ENCODE peak calls at places on chromosomes 3 and 15, in four cellular contexts. One of them, this sample, is unnamed. For H3K4me1, the result is how much of the 10 kb centered on the place peaks cover.

GRCh38 chr3:98574157-98574556 is 19.3 kb downstream of the CPOX start:
- DNase-seq in HCT116: no peak
- DNase-seq in mesendoderm: peak
- DNase-seq in GM12878: no peak
- DNase-seq in this sample: no peak

GRCh38 chr3:48157215-48157840 is 30.9 kb downstream of the CDC25A start:
- DNase-seq in HCT116: peak
- DNase-seq in mesendoderm: no peak
- DNase-seq in GM12878: no peak
- DNase-seq in this sample: no peak

GRCh38 chr3:145842302-145842897 is 318.6 kb downstream of the PLOD2 start:
- DNase-seq in HCT116: no peak
- DNase-seq in mesendoderm: peak
- DNase-seq in GM12878: no peak
- DNase-seq in this sample: no peak

GRCh38 chr3:131421957-131422498 is 40.5 kb downstream of the NUDT16 start:
- DNase-seq in HCT116: no peak
- DNase-seq in mesendoderm: no peak
- DNase-seq in GM12878: no peak
- DNase-seq in this sample: no peak

GRCh38 chr15:53869044-53869805 is 109.0 kb upstream of the UNC13C start:
- DNase-seq in HCT116: no peak
- DNase-seq in mesendoderm: peak
- DNase-seq in GM12878: no peak
- DNase-seq in this sample: no peak

GRCh38 chr3:37825744-37826143 is 35.9 kb upstream of the CTDSPL start:
- DNase-seq in HCT116: no peak
- DNase-seq in mesendoderm: no peak
- DNase-seq in GM12878: no peak
- DNase-seq in this sample: no peak

GRCh38 chr3:114634635-114635034 is 340.8 kb downstream of the TIGIT start:
- DNase-seq in HCT116: no peak
- DNase-seq in mesendoderm: no peak
- DNase-seq in GM12878: no peak
- DNase-seq in this sample: no peak

GRCh38 chr15:57542505-57542817 is 49.2 kb upstream of the MYZAP start:
- DNase-seq in HCT116: no peak
- DNase-seq in mesendoderm: no peak
- DNase-seq in GM12878: no peak
- DNase-seq in this sample: no peak

GRCh38 chr15:50876989-50877360 is 31.5 kb upstream of the AP4E1 start:
- DNase-seq in HCT116: peak
- DNase-seq in mesendoderm: peak
- DNase-seq in GM12878: no peak
- DNase-seq in this sample: peak

GRCh38 chr15:80554526-80554925 is 140.6 kb upstream of the ABHD17C start:
- DNase-seq in HCT116: no peak
- DNase-seq in mesendoderm: no peak
- DNase-seq in GM12878: no peak
- DNase-seq in this sample: no peak

GRCh38 chr3:157135671-157136396 is 24.1 kb downstream of the CCNL1 start:
- DNase-seq in HCT116: no peak
- DNase-seq in mesendoderm: peak
- DNase-seq in GM12878: no peak
- DNase-seq in this sample: no peak

GRCh38 chr3:175274474-175275218 is 415.5 kb downstream of the NAALADL2 start:
- DNase-seq in HCT116: no peak
- DNase-seq in mesendoderm: no peak
- DNase-seq in GM12878: no peak
- DNase-seq in this sample: no peak

GRCh38 chr3:194488007-194488742 is 1.4 kb upstream of the ATP13A3 start:
- DNase-seq in HCT116: no peak
- DNase-seq in mesendoderm: peak
- DNase-seq in GM12878: no peak
- DNase-seq in this sample: no peak

GRCh38 chr3:166829896-166830295 is 550.2 kb downstream of the ZBBX start:
- DNase-seq in HCT116: no peak
- DNase-seq in mesendoderm: no peak
- DNase-seq in GM12878: no peak
- DNase-seq in this sample: no peak

GRCh38 chr3:196790636-196791035 is 51.0 kb downstream of the PAK2 start:
- DNase-seq in HCT116: no peak
- DNase-seq in mesendoderm: no peak
- DNase-seq in GM12878: no peak
- DNase-seq in this sample: no peak

GRCh38 chr3:4885322-4885721 is 93.9 kb upstream of the BHLHE40 start:
- DNase-seq in HCT116: no peak
- DNase-seq in mesendoderm: peak
- DNase-seq in GM12878: no peak
- DNase-seq in this sample: no peak

GRCh38 chr3:149316427-149316826 is 17.0 kb downstream of the TM4SF18 start:
- DNase-seq in HCT116: no peak
- DNase-seq in mesendoderm: no peak
- DNase-seq in GM12878: no peak
- DNase-seq in this sample: no peak
- H3K9ac ChIP-seq in HCT116: no peak
- H3K9ac ChIP-seq in mesendoderm: no peak
- H3K9ac ChIP-seq in GM12878: no peak
- H3K9ac ChIP-seq in this sample: no peak

GRCh38 chr15:38069001-38069400 is 134.6 kb downstream of the TMCO5A start:
- DNase-seq in HCT116: no peak
- DNase-seq in mesendoderm: no peak
- DNase-seq in GM12878: peak
- DNase-seq in this sample: no peak

GRCh38 chr15:38068600-38068999 is 134.2 kb downstream of the TMCO5A start:
- DNase-seq in HCT116: no peak
- DNase-seq in mesendoderm: no peak
- DNase-seq in GM12878: no peak
- DNase-seq in this sample: no peak

GRCh38 chr15:38069506-38069905 is 135.1 kb downstream of the TMCO5A start:
- DNase-seq in HCT116: no peak
- DNase-seq in mesendoderm: no peak
- DNase-seq in GM12878: no peak
- DNase-seq in this sample: no peak

GRCh38 chr15:38065721-38066120 is 131.3 kb downstream of the TMCO5A start:
- DNase-seq in HCT116: no peak
- DNase-seq in mesendoderm: no peak
- DNase-seq in GM12878: no peak
- DNase-seq in this sample: no peak

GRCh38 chr15:38066612-38067011 is 132.2 kb downstream of the TMCO5A start:
- DNase-seq in HCT116: no peak
- DNase-seq in mesendoderm: peak
- DNase-seq in GM12878: no peak
- DNase-seq in this sample: no peak
- H3K4me1 ChIP-seq in HCT116: under half
- H3K4me1 ChIP-seq in mesendoderm: under half
- H3K4me1 ChIP-seq in GM12878: under half
- H3K4me1 ChIP-seq in this sample: under half

GRCh38 chr15:88634449-88634848 is 4.4 kb upstream of the ISG20 start:
- DNase-seq in HCT116: no peak
- DNase-seq in mesendoderm: no peak
- DNase-seq in GM12878: no peak
- DNase-seq in this sample: no peak
- H3K9ac ChIP-seq in HCT116: no peak
- H3K9ac ChIP-seq in mesendoderm: no peak
- H3K9ac ChIP-seq in GM12878: no peak
- H3K9ac ChIP-seq in this sample: no peak

GRCh38 chr3:187567741-187568140 is 102.5 kb downstream of the SST start:
- DNase-seq in HCT116: no peak
- DNase-seq in mesendoderm: no peak
- DNase-seq in GM12878: no peak
- DNase-seq in this sample: no peak
- H3K4me1 ChIP-seq in HCT116: under half
- H3K4me1 ChIP-seq in mesendoderm: under half
- H3K4me1 ChIP-seq in GM12878: under half
- H3K4me1 ChIP-seq in this sample: under half

GRCh38 chr15:31353931-31354330 is 27.3 kb downstream of the KLF13 start:
- DNase-seq in HCT116: no peak
- DNase-seq in mesendoderm: no peak
- DNase-seq in GM12878: no peak
- DNase-seq in this sample: no peak
- H3K9ac ChIP-seq in HCT116: no peak
- H3K9ac ChIP-seq in mesendoderm: no peak
- H3K9ac ChIP-seq in GM12878: peak
- H3K9ac ChIP-seq in this sample: peak

DNA sequence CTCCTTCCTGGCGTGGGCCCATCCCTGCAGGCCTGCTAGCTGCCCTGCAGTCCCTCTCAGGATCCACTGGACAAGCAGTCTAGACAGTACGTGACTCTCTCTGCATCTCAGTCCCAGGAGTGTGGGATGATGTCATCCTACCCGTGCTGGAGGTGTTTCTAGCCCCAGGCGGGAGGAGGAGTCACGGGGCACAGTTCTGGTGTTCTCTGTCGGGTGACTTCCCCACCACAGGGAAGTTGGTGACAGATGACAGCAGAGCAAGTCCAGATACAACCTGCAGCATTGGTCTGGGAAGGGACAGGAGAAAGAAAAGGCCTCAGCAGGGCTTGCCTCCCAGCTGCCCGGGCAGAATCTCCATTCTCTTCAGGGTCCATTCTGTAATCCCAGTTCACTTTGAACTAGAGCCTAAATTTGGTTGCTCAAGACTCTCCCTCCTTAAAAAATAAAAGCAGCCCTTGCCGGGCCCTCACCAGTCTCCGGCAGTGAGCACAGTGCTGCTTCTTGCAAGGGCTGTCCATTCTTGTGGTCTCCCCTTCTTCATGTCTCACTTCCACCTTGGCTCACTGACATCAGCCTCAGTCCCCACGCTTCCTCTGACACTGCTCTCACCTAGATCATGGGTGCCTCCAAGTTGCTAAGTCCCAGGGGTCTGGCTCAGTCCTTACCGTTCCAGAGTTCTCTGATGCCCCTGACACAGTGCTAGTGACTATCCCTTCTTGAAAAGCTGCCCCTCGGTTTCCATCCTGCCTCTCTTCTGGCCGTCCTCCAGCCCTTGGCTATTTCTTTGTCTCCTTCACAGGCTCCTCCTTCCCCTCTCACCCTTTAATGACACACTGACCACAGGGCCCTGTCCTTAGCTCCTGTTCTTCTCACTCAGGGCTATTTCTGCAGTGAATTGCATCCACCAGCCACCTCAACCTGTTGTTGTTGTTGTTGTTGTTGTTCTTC is 30.8 kb downstream of the SLC28A1 start:
- DNase-seq in HCT116: peak
- DNase-seq in mesendoderm: peak
- DNase-seq in GM12878: peak
- DNase-seq in this sample: peak
- H3K4me1 ChIP-seq in HCT116: under half
- H3K4me1 ChIP-seq in mesendoderm: under half
- H3K4me1 ChIP-seq in GM12878: under half
- H3K4me1 ChIP-seq in this sample: under half

GRCh38 chr3:2484162-2485026 is 385.7 kb downstream of the CNTN4 start:
- DNase-seq in HCT116: no peak
- DNase-seq in mesendoderm: no peak
- DNase-seq in GM12878: no peak
- DNase-seq in this sample: no peak

GRCh38 chr3:2485027-2485375 is 386.3 kb downstream of the CNTN4 start:
- DNase-seq in HCT116: no peak
- DNase-seq in mesendoderm: no peak
- DNase-seq in GM12878: no peak
- DNase-seq in this sample: no peak
- H3K9ac ChIP-seq in HCT116: no peak
- H3K9ac ChIP-seq in mesendoderm: no peak
- H3K9ac ChIP-seq in GM12878: no peak
- H3K9ac ChIP-seq in this sample: no peak

DNA sequence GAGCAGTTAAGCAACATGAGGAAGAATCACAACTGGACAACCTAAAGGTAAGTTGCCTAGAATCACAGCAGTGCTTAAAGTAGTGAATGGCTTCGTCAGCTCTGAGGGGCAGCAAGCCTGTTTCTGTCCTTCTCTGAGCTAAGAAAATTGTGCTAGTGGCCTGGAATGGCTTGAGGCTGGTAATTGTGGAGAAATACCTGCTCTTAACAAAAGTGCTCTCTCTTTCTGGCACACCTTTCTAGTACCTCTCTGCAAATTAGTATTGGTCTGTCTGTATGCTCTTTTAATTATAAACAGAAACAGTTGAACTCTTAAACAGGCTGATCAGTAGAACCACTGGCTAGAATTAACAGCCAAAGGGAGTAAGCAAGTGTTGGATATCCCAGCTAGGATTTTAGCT is 11.6 kb downstream of the SNX1 start:
- DNase-seq in HCT116: no peak
- DNase-seq in mesendoderm: no peak
- DNase-seq in GM12878: no peak
- DNase-seq in this sample: no peak
- H3K4me1 ChIP-seq in HCT116: under half
- H3K4me1 ChIP-seq in mesendoderm: under half
- H3K4me1 ChIP-seq in GM12878: under half
- H3K4me1 ChIP-seq in this sample: under half